ENCODE peak calls at places on chromosomes 4 and X, in eight cellular contexts. One of them, this sample, is unnamed.

GRCh38 chrX:11431833-11432232 is 138.6 kb downstream of the AMELX start:
- DNase-seq in osteoblast: no peak
- DNase-seq in endothelial cell: no peak
- DNase-seq in Panc1: no peak
- DNase-seq in AG10803: no peak
- DNase-seq in IMR-90: no peak
- DNase-seq in heart left ventricle: no peak
- DNase-seq in right lobe of liver: no peak
- DNase-seq in this sample: no peak

GRCh38 chr4:75547647-75548387 is 8.0 kb upstream of the ODAPH start:
- DNase-seq in heart left ventricle: peak
- DNase-seq in right lobe of liver: no peak
- DNase-seq in IMR-90: peak
- DNase-seq in AG10803: peak
- DNase-seq in Panc1: no peak
- DNase-seq in endothelial cell: peak
- DNase-seq in osteoblast: no peak
- DNase-seq in this sample: no peak

GRCh38 chr4:11622961-11623725 is 194.4 kb upstream of the HS3ST1 start:
- DNase-seq in heart left ventricle: no peak
- DNase-seq in osteoblast: no peak
- DNase-seq in right lobe of liver: no peak
- DNase-seq in AG10803: no peak
- DNase-seq in IMR-90: no peak
- DNase-seq in Panc1: no peak
- DNase-seq in endothelial cell: no peak
- DNase-seq in this sample: no peak

GRCh38 chr4:89290727-89291126 is 16.9 kb downstream of the GPRIN3 start:
- DNase-seq in AG10803: no peak
- DNase-seq in right lobe of liver: no peak
- DNase-seq in Panc1: no peak
- DNase-seq in IMR-90: no peak
- DNase-seq in heart left ventricle: peak
- DNase-seq in endothelial cell: no peak
- DNase-seq in osteoblast: no peak
- DNase-seq in this sample: no peak

GRCh38 chr4:52612341-52612740 is 46.8 kb downstream of the USP46 start:
- DNase-seq in IMR-90: no peak
- DNase-seq in heart left ventricle: no peak
- DNase-seq in Panc1: no peak
- DNase-seq in right lobe of liver: no peak
- DNase-seq in osteoblast: no peak
- DNase-seq in endothelial cell: no peak
- DNase-seq in AG10803: no peak
- DNase-seq in this sample: no peak

GRCh38 chr4:98996056-98996941 is 778 bp downstream of the METAP1 start:
- DNase-seq in right lobe of liver: peak
- DNase-seq in AG10803: peak
- DNase-seq in endothelial cell: no peak
- DNase-seq in osteoblast: peak
- DNase-seq in IMR-90: peak
- DNase-seq in heart left ventricle: no peak
- DNase-seq in Panc1: no peak
- DNase-seq in this sample: no peak

GRCh38 chr4:71181332-71181731 is 157.5 kb upstream of the SLC4A4 start:
- DNase-seq in endothelial cell: no peak
- DNase-seq in right lobe of liver: no peak
- DNase-seq in heart left ventricle: no peak
- DNase-seq in IMR-90: no peak
- DNase-seq in Panc1: no peak
- DNase-seq in osteoblast: no peak
- DNase-seq in AG10803: no peak
- DNase-seq in this sample: no peak

GRCh38 chr4:121989715-121990114 is 37.9 kb upstream of the TRPC3 start:
- DNase-seq in endothelial cell: no peak
- DNase-seq in AG10803: peak
- DNase-seq in osteoblast: peak
- DNase-seq in heart left ventricle: no peak
- DNase-seq in IMR-90: peak
- DNase-seq in right lobe of liver: no peak
- DNase-seq in Panc1: no peak
- DNase-seq in this sample: no peak

GRCh38 chrX:40152706-40153334 is 55.1 kb upstream of the BCOR start:
- DNase-seq in right lobe of liver: peak
- DNase-seq in Panc1: no peak
- DNase-seq in osteoblast: peak
- DNase-seq in AG10803: no peak
- DNase-seq in heart left ventricle: peak
- DNase-seq in IMR-90: no peak
- DNase-seq in endothelial cell: no peak
- DNase-seq in this sample: no peak

GRCh38 chr4:39613093-39613656 is 25.5 kb downstream of the SMIM14 start:
- DNase-seq in IMR-90: peak
- DNase-seq in right lobe of liver: no peak
- DNase-seq in Panc1: no peak
- DNase-seq in osteoblast: peak
- DNase-seq in heart left ventricle: no peak
- DNase-seq in endothelial cell: no peak
- DNase-seq in AG10803: peak
- DNase-seq in this sample: no peak

GRCh38 chrX:76253432-76253831 is 80.6 kb downstream of the PBDC1 start:
- DNase-seq in right lobe of liver: peak
- DNase-seq in Panc1: peak
- DNase-seq in AG10803: peak
- DNase-seq in endothelial cell: peak
- DNase-seq in osteoblast: peak
- DNase-seq in heart left ventricle: no peak
- DNase-seq in IMR-90: peak
- DNase-seq in this sample: no peak

GRCh38 chrX:17809273-17809672 is 51.8 kb downstream of the RAI2 start:
- DNase-seq in heart left ventricle: no peak
- DNase-seq in right lobe of liver: no peak
- DNase-seq in AG10803: no peak
- DNase-seq in osteoblast: no peak
- DNase-seq in Panc1: no peak
- DNase-seq in IMR-90: no peak
- DNase-seq in endothelial cell: no peak
- DNase-seq in this sample: no peak
- TF ChIP-seq CTCF in heart left ventricle: no peak
- TF ChIP-seq CTCF in right lobe of liver: no peak
- TF ChIP-seq CTCF in AG10803: no peak
- TF ChIP-seq CTCF in osteoblast: no peak
- TF ChIP-seq CTCF in Panc1: no peak
- TF ChIP-seq CTCF in IMR-90: no peak
- TF ChIP-seq CTCF in endothelial cell: no peak
- TF ChIP-seq CTCF in this sample: no peak

GRCh38 chrX:54821310-54821709 is 13.8 kb downstream of the MAGED2 start:
- DNase-seq in AG10803: no peak
- DNase-seq in endothelial cell: no peak
- DNase-seq in IMR-90: no peak
- DNase-seq in right lobe of liver: no peak
- DNase-seq in heart left ventricle: no peak
- DNase-seq in osteoblast: no peak
- DNase-seq in Panc1: no peak
- DNase-seq in this sample: no peak

GRCh38 chrX:54826598-54826997 is 19.1 kb downstream of the MAGED2 start:
- DNase-seq in osteoblast: no peak
- DNase-seq in IMR-90: no peak
- DNase-seq in endothelial cell: no peak
- DNase-seq in Panc1: no peak
- DNase-seq in right lobe of liver: no peak
- DNase-seq in AG10803: peak
- DNase-seq in heart left ventricle: no peak
- DNase-seq in this sample: no peak

GRCh38 chrX:54824195-54824594 is 16.6 kb downstream of the MAGED2 start:
- DNase-seq in IMR-90: no peak
- DNase-seq in right lobe of liver: no peak
- DNase-seq in endothelial cell: no peak
- DNase-seq in heart left ventricle: no peak
- DNase-seq in Panc1: no peak
- DNase-seq in AG10803: no peak
- DNase-seq in osteoblast: no peak
- DNase-seq in this sample: no peak

GRCh38 chrX:54824722-54825121 is 17.2 kb downstream of the MAGED2 start:
- DNase-seq in heart left ventricle: no peak
- DNase-seq in right lobe of liver: no peak
- DNase-seq in endothelial cell: no peak
- DNase-seq in IMR-90: no peak
- DNase-seq in osteoblast: no peak
- DNase-seq in AG10803: no peak
- DNase-seq in Panc1: no peak
- DNase-seq in this sample: no peak

DNA sequence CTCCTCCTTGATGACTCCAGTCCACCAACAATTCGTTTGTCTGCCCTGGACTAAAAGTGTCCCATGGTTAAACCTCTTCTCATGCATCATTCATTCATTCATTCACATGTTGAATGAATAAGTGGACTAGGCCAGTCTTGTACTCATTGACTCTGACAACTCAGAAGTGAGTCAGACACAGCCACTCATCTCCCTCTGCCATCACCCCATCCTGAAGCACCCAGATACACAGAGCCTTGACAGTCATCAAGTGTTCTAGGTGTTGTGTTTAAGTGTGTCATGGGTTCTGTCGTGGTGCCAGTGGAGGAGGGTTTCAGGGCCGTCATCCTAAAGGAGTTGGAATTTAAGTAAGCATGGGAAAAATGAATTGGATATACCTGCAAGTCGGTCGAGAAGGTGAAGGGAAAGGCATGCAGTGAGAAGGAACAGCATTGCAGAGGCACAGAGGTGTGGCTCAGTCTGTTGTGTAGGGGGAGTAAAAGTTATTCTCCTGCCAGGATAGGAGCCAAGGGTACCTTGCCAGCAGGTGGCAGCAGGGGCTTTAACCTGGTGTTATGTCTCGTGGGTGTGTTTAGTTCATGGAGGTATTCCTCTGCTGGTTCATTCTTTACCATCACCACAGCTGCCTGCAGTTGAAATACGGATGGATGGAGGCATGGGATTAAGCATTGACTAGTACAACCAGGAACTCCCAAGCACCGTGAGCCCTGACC is 18.3 kb downstream of the MAGED2 start:
- DNase-seq in endothelial cell: no peak
- DNase-seq in Panc1: no peak
- DNase-seq in heart left ventricle: no peak
- DNase-seq in AG10803: no peak
- DNase-seq in IMR-90: peak
- DNase-seq in right lobe of liver: no peak
- DNase-seq in osteoblast: no peak
- DNase-seq in this sample: no peak
- TF ChIP-seq CTCF in endothelial cell: no peak
- TF ChIP-seq CTCF in Panc1: no peak
- TF ChIP-seq CTCF in heart left ventricle: no peak
- TF ChIP-seq CTCF in AG10803: no peak
- TF ChIP-seq CTCF in IMR-90: no peak
- TF ChIP-seq CTCF in right lobe of liver: no peak
- TF ChIP-seq CTCF in osteoblast: no peak
- TF ChIP-seq CTCF in this sample: no peak

GRCh38 chrX:151510203-151510602 is 53.3 kb upstream of the PASD1 start:
- DNase-seq in heart left ventricle: no peak
- DNase-seq in Panc1: no peak
- DNase-seq in right lobe of liver: no peak
- DNase-seq in AG10803: no peak
- DNase-seq in IMR-90: no peak
- DNase-seq in osteoblast: no peak
- DNase-seq in endothelial cell: no peak
- DNase-seq in this sample: no peak

DNA sequence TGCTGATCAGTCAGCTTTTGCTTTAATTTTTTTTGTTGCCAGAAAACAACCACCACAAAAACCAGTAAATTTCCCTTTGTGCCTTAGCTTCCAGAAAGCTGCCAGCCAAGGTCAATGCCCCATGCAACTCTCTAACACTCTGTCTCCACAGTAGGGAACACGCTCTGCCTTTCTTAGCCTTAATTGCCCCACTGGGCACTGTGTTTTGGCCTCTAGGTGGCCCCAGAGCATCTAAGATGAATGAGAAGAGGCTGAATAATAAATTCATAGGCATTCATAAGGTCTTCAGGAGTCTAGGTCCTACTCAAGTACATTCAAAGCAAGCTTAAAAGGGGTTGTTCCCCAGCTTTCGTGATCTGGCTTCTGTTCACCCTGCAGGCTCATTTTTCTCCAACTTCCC is 57.7 kb upstream of the PASD1 start:
- DNase-seq in IMR-90: no peak
- DNase-seq in heart left ventricle: no peak
- DNase-seq in osteoblast: no peak
- DNase-seq in AG10803: peak
- DNase-seq in Panc1: no peak
- DNase-seq in endothelial cell: peak
- DNase-seq in right lobe of liver: no peak
- DNase-seq in this sample: no peak
- TF ChIP-seq CTCF in IMR-90: peak
- TF ChIP-seq CTCF in heart left ventricle: no peak
- TF ChIP-seq CTCF in osteoblast: peak
- TF ChIP-seq CTCF in AG10803: peak
- TF ChIP-seq CTCF in Panc1: peak
- TF ChIP-seq CTCF in endothelial cell: no peak
- TF ChIP-seq CTCF in right lobe of liver: peak
- TF ChIP-seq CTCF in this sample: no peak

DNA sequence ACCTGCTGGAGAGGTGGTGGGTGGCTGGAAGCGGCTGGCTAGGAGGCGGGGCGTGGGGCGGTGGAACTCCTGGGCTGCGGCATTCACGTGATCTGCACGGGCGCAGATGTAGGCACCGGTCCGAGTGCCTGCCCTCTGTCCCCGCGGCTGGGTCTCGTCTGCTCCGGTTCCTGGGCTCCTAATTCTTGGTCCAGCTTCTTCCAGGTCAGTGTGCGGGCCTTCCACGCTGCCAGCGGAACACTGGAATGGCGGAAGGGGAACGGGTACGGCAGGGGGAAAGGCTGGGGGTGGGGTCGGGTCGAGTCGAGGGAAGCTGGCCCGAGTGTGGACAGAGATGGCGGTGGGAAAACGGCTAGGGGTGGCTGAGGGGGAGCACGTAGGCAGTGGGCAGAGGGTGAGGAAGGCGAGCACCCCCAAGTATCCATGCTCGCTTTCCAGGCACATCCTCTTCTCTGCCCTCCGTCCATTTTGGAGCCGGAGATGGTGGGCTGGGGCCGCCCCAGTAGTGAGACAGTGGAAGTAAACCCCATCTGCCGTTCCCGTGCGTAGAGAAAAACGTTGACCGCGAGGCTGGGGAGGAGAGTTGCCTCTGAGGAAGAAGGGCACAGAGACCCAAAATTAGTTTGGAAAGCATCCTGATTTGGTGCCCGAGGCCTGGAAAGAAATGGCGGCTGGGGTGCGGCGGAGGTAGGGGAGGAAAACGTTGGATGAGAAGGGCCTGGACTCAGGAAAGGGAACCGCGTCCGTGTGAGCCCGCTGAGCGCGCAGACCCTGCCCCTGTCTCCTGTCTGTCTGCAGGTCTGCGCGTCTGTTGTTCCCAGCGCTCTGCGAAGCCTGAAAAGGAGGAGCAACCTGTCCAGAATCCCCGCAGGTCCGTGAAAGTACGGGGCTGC is at the start of gene TCEAL4:
- DNase-seq in IMR-90: no peak
- DNase-seq in AG10803: peak
- DNase-seq in Panc1: no peak
- DNase-seq in right lobe of liver: peak
- DNase-seq in osteoblast: peak
- DNase-seq in heart left ventricle: peak
- DNase-seq in endothelial cell: peak
- DNase-seq in this sample: no peak
- TF ChIP-seq CTCF in IMR-90: no peak
- TF ChIP-seq CTCF in AG10803: no peak
- TF ChIP-seq CTCF in Panc1: no peak
- TF ChIP-seq CTCF in right lobe of liver: no peak
- TF ChIP-seq CTCF in osteoblast: no peak
- TF ChIP-seq CTCF in heart left ventricle: no peak
- TF ChIP-seq CTCF in endothelial cell: no peak
- TF ChIP-seq CTCF in this sample: no peak

GRCh38 chr4:159463235-159463634 is 360.4 kb downstream of the RAPGEF2 start:
- DNase-seq in right lobe of liver: no peak
- DNase-seq in osteoblast: no peak
- DNase-seq in endothelial cell: no peak
- DNase-seq in AG10803: no peak
- DNase-seq in IMR-90: no peak
- DNase-seq in Panc1: no peak
- DNase-seq in heart left ventricle: no peak
- DNase-seq in this sample: no peak
- TF ChIP-seq CTCF in right lobe of liver: no peak
- TF ChIP-seq CTCF in osteoblast: no peak
- TF ChIP-seq CTCF in endothelial cell: no peak
- TF ChIP-seq CTCF in AG10803: no peak
- TF ChIP-seq CTCF in IMR-90: no peak
- TF ChIP-seq CTCF in Panc1: no peak
- TF ChIP-seq CTCF in heart left ventricle: no peak
- TF ChIP-seq CTCF in this sample: no peak